ENCODE peak calls at places on chromosomes 13 and 19, in eight cellular contexts. K, Q, R, Z, E, N, F and Y are unnamed samples.

GRCh38 chr19:46365561-46365960 is 18.7 kb downstream of the PPP5C start:
- DNase-seq in F (no peak), E (no peak), R (no peak), K (no peak), Q (no peak), N (no peak), Z (no peak), Y (no peak)

GRCh38 chr19:1360126-1360817 is 23.4 kb upstream of the NDUFS7 start:
- DNase-seq in R (no peak), K (no peak), N (no peak), E (no peak), Z (no peak), F (no peak), Q (no peak), Y (no peak)

GRCh38 chr13:91722267-91722884 is 324.0 kb downstream of the GPC5 start:
- DNase-seq in F (peak), R (peak), N (no peak), E (no peak), Z (peak), Q (no peak), K (no peak), Y (no peak)

GRCh38 chr13:46405457-46405856 is 18.4 kb upstream of the RUBCNL start:
- DNase-seq in R (no peak), N (no peak), K (no peak), Z (no peak), F (no peak), E (no peak), Q (no peak), Y (no peak)

GRCh38 chr19:51660975-51661600 is 14.5 kb upstream of the SIGLEC14 start:
- DNase-seq in N (no peak), Q (peak), R (peak), Z (peak), E (peak), K (peak), F (peak), Y (no peak)

GRCh38 chr19:40254714-40255418 is 28.4 kb upstream of the CCNP start:
- DNase-seq in R (no peak), E (no peak), Q (no peak), F (no peak), Z (no peak), N (no peak), K (no peak), Y (no peak)

GRCh38 chr19:40204381-40204780 is 13.2 kb downstream of the MAP3K10 start:
- DNase-seq in K (no peak), E (no peak), N (no peak), Q (no peak), R (no peak), F (no peak), Z (no peak), Y (no peak)

GRCh38 chr19:16266586-16266942 is 58.1 kb upstream of the KLF2 start:
- DNase-seq in N (no peak), K (peak), Z (no peak), Q (no peak), E (no peak), F (no peak), R (no peak), Y (no peak)

GRCh38 chr19:35399948-35400772 is 29.3 kb downstream of the GPR42 start:
- DNase-seq in Q (no peak), K (no peak), F (no peak), R (no peak), Z (no peak), N (no peak), E (no peak), Y (no peak)

GRCh38 chr19:28416245-28416644 is 796.7 kb downstream of the UQCRFS1 start:
- DNase-seq in N (no peak), F (no peak), Q (no peak), Z (no peak), R (no peak), E (no peak), K (no peak), Y (no peak)

GRCh38 chr13:44397766-44398223 is 24.2 kb downstream of the SERP2 start:
- DNase-seq in Q (no peak), Z (no peak), F (peak), E (no peak), K (no peak), R (no peak), N (no peak), Y (no peak)

GRCh38 chr19:41913476-41914190 is 14.6 kb downstream of the ERFL start:
- DNase-seq in Z (no peak), K (no peak), N (no peak), E (no peak), Q (no peak), R (peak), F (no peak), Y (no peak)

GRCh38 chr13:92187378-92187989 is 789.1 kb downstream of the GPC5 start:
- DNase-seq in R (peak), K (peak), F (peak), Q (peak), E (no peak), N (no peak), Z (peak), Y (peak)

GRCh38 chr13:24670927-24671326 is 9.3 kb upstream of the ATP12A start:
- DNase-seq in Z (peak), F (peak), R (peak), K (peak), E (peak), Q (no peak), N (no peak), Y (no peak)

GRCh38 chr13:42525035-42525504 is 48.9 kb upstream of the TNFSF11 start:
- DNase-seq in Q (no peak), K (no peak), R (no peak), E (no peak), Z (no peak), N (no peak), F (no peak), Y (no peak)

GRCh38 chr19:29476528-29476927 is 49.3 kb upstream of the VSTM2B start:
- DNase-seq in K (no peak), Q (no peak), N (no peak), R (no peak), Z (no peak), F (no peak), E (no peak), Y (no peak)

GRCh38 chr13:109344552-109345157 is 441.7 kb downstream of the IRS2 start:
- DNase-seq in K (no peak), N (no peak), F (no peak), Q (peak), Z (peak), E (no peak), R (no peak), Y (no peak)

GRCh38 chr13:52141299-52141698 is 12.4 kb upstream of the NEK5 start:
- DNase-seq in E (no peak), Q (no peak), Z (no peak), R (no peak), N (no peak), K (no peak), F (no peak), Y (no peak)

GRCh38 chr19:2551864-2552185 is 75.9 kb downstream of the GADD45B start:
- DNase-seq in E (no peak), Q (no peak), F (no peak), K (no peak), R (no peak), N (no peak), Z (no peak), Y (no peak)
- TF ChIP-seq POLR2AphosphoS5 in E (no peak), Q (no peak), F (no peak), K (no peak), R (no peak), N (no peak), Z (no peak), Y (no peak)

GRCh38 chr19:48946789-48947542 is 7.7 kb upstream of the BAX start:
- DNase-seq in F (no peak), E (no peak), N (no peak), K (no peak), Q (no peak), Z (no peak), R (no peak), Y (no peak)

GRCh38 chr19:48954595-48955307 is at the start of gene BAX:
- DNase-seq in N (peak), K (peak), F (peak), Z (peak), R (peak), E (peak), Q (peak), Y (peak)

GRCh38 chr19:48950159-48950558 is 4.5 kb upstream of the BAX start:
- DNase-seq in K (no peak), F (no peak), E (no peak), Z (no peak), Q (no peak), N (no peak), R (no peak), Y (no peak)

GRCh38 chr19:48954011-48954594 is 572 bp upstream of the BAX start:
- DNase-seq in Q (no peak), Z (no peak), N (no peak), F (no peak), R (no peak), E (no peak), K (no peak), Y (no peak)

DNA sequence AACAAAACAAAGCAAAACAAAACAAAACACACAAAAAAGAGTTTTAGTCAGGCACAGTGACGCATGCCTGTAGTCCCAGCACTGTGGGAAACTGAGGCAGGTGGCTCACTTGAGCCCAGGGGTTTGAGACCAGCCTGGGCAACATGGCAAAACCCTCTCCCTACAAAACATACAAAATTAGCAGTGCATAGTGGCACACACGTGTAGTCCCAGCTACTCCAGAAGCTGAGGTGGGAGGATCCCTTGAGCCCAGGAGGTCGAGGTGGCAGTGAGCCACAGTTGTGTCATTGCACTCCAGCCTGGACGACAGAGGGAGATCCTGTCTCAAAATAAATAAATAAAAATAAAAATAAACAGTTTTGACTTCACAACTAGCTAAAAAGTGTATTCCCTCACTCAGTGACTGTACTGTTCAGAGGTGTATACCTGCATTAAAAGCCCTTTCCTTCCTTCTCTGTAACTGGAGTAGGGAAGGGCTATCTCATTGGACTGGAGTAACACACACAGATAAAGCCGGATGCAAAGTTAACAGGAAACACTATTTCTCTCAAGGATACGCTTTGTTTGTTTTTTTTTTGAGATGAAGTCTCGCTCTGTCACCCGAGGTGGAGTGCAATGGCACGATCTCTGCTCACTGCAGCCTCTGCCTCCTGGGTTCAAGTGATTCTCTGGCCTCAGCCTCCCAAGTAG is 3.7 kb upstream of the BAX start:
- DNase-seq in N (no peak), R (no peak), K (no peak), F (peak), Q (no peak), Z (no peak), E (no peak), Y (no peak)
- TF ChIP-seq REST in N (no peak), R (no peak), K (no peak), F (no peak), Q (no peak), Z (no peak), E (no peak), Y (no peak)

GRCh38 chr13:106484755-106485193 is 50.7 kb downstream of the EFNB2 start:
- DNase-seq in E (no peak), Q (no peak), Z (no peak), R (no peak), K (peak), N (no peak), F (no peak), Y (no peak)
- TF ChIP-seq POLR2AphosphoS5 in E (no peak), Q (no peak), Z (no peak), R (no peak), K (no peak), N (no peak), F (no peak), Y (no peak)

GRCh38 chr19:45113628-45114027 is 20.6 kb downstream of the PPP1R37 start:
- DNase-seq in Z (no peak), E (no peak), F (no peak), N (no peak), Q (peak), R (peak), K (no peak), Y (no peak)
- TF ChIP-seq REST in Z (no peak), E (no peak), F (no peak), N (no peak), Q (no peak), R (no peak), K (no peak), Y (no peak)

GRCh38 chr19:44808463-44809371 is at the start of gene BCAM:
- DNase-seq in K (no peak), Q (peak), F (peak), R (peak), N (no peak), Z (peak), E (no peak), Y (no peak)
- TF ChIP-seq POLR2AphosphoS5 in K (no peak), Q (peak), F (no peak), R (peak), N (no peak), Z (peak), E (peak), Y (no peak)

GRCh38 chr19:5539431-5539833 is 28.3 kb downstream of the TINCR start:
- DNase-seq in K (no peak), Z (peak), R (peak), N (no peak), F (no peak), E (no peak), Q (no peak), Y (no peak)

GRCh38 chr19:5534787-5535586 is 32.8 kb downstream of the TINCR start:
- DNase-seq in Q (no peak), F (peak), R (peak), Z (peak), K (peak), E (peak), N (no peak), Y (no peak)

GRCh38 chr19:5533257-5533656 is 34.5 kb downstream of the TINCR start:
- DNase-seq in Q (no peak), K (no peak), N (no peak), R (no peak), F (no peak), E (no peak), Z (no peak), Y (no peak)

GRCh38 chr19:5537870-5538269 is 29.9 kb downstream of the TINCR start:
- DNase-seq in Q (no peak), K (no peak), N (no peak), E (no peak), F (no peak), Z (no peak), R (no peak), Y (no peak)

DNA sequence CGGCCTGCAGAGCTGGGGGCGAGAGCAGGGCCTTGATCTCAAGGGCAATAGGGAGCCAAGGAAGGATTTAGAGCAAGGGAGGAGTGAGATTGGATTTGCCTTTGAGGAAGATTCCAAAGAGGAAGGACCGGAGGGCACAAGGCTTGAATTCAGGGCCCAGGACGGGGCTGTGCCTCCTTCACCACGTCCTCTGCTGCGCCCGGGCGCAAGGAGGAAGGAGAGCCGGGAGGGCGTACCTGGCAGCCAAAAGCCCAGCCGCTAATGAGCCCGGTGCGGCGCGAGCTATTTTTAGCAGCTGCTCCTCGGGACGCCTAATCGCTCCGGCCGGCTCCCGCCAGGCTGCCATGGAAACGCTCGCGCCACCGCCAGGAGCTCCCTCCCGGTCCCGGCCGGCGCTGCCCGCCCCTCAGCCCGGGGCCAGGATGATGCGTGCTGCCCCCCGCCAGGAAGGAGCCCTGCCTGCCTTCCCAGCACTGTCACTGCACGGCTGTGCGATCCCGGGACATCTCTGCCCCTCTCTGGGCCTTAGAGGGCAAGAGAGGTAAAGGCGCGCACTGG is 31.3 kb downstream of the TINCR start:
- DNase-seq in K (no peak), Z (peak), N (no peak), R (peak), F (no peak), E (peak), Q (no peak), Y (no peak)
- TF ChIP-seq REST in K (no peak), Z (no peak), N (no peak), R (no peak), F (no peak), E (no peak), Q (no peak), Y (no peak)

GRCh38 chr13:106261450-106261849 is 274.0 kb downstream of the EFNB2 start:
- DNase-seq in N (no peak), Z (no peak), F (no peak), E (no peak), R (no peak), K (no peak), Q (no peak), Y (no peak)
- TF ChIP-seq POLR2AphosphoS5 in N (no peak), Z (no peak), F (no peak), E (no peak), R (no peak), K (no peak), Q (no peak), Y (no peak)